ENCODE peak calls at places on chromosomes 4 and X, in four cellular contexts. T is GM12878, N is K562, Y is HepG2. M is an unnamed sample.

GRCh38 chr4:8276358-8277240 is 7.0 kb downstream of the HTRA3 start:
- DNase-seq in T (no peak), N (no peak), Y (no peak), M (no peak)

GRCh38 chrX:7746861-7747260 is 96.1 kb upstream of the VCX start:
- DNase-seq in T (no peak), N (no peak), Y (no peak), M (no peak)

GRCh38 chrX:133335027-133335426 is 80.3 kb downstream of the GPC4 start:
- DNase-seq in T (no peak), N (peak), Y (no peak), M (no peak)

GRCh38 chr4:704198-704891 is 1.3 kb upstream of the PCGF3 start:
- DNase-seq in T (no peak), N (no peak), Y (no peak), M (no peak)

GRCh38 chr4:45946699-45947098 is 177.2 kb downstream of the GABRG1 start:
- DNase-seq in T (no peak), N (no peak), Y (no peak), M (no peak)

GRCh38 chr4:87465739-87466366 is 43.5 kb downstream of the NUDT9 start:
- DNase-seq in T (peak), N (peak), Y (peak), M (no peak)

GRCh38 chrX:94751611-94752010 is 1077.6 kb downstream of the FAM133A start:
- DNase-seq in T (no peak), N (no peak), Y (no peak), M (no peak)

GRCh38 chr4:88158360-88159136 is at the start of gene ABCG2:
- DNase-seq in T (no peak), N (peak), Y (peak), M (peak)

GRCh38 chr4:147689062-147689461 is 5.1 kb upstream of the PRMT9 start:
- DNase-seq in T (no peak), N (no peak), Y (no peak), M (no peak)

GRCh38 chr4:82797048-82797590 is 1.5 kb downstream of the SCD5 start:
- DNase-seq in T (no peak), N (no peak), Y (no peak), M (no peak)

GRCh38 chrX:12894074-12894691 is 12.2 kb upstream of the TLR8 start:
- DNase-seq in T (no peak), N (peak), Y (peak), M (no peak)

GRCh38 chr4:123830920-123831319 is 434.3 kb downstream of the SPRY1 start:
- DNase-seq in T (no peak), N (no peak), Y (no peak), M (no peak)

GRCh38 chr4:71266090-71266794 is 72.6 kb upstream of the SLC4A4 start:
- DNase-seq in T (peak), N (no peak), Y (no peak), M (no peak)

GRCh38 chr4:80071643-80072606 is 1.1 kb downstream of the ANTXR2 start:
- DNase-seq in T (peak), N (peak), Y (peak), M (peak)

GRCh38 chrX:966396-967070 is 245.9 kb downstream of the CRLF2 start:
- DNase-seq in T (no peak), N (no peak), Y (no peak), M (no peak)

GRCh38 chr4:47619691-47620090 is 134.6 kb downstream of the ATP10D start:
- DNase-seq in T (no peak), N (no peak), Y (no peak), M (no peak)

GRCh38 chrX:99184153-99184552 is 1225.9 kb downstream of the PCDH19 start:
- DNase-seq in T (no peak), N (no peak), Y (peak), M (no peak)

GRCh38 chrX:107672955-107673378 is 44.7 kb downstream of the PRPS1 start:
- DNase-seq in T (no peak), N (peak), Y (peak), M (peak)

GRCh38 chr4:150578745-150579470 is 3.0 kb upstream of the MAB21L2 start:
- DNase-seq in T (no peak), N (no peak), Y (no peak), M (no peak)

GRCh38 chr4:37970702-37971101 is 10.5 kb downstream of the PTTG2 start:
- DNase-seq in T (no peak), N (peak), Y (peak), M (no peak)

GRCh38 chr4:118727360-118727759 is 42.2 kb downstream of the METTL14 start:
- DNase-seq in T (no peak), N (no peak), Y (no peak), M (no peak)

GRCh38 chrX:17474892-17475291 is 99.9 kb downstream of the NHS start:
- DNase-seq in T (no peak), N (no peak), Y (no peak), M (no peak)

GRCh38 chr4:184824776-184825393 is 883 bp downstream of the ACSL1 start:
- DNase-seq in T (no peak), N (no peak), Y (no peak), M (no peak)

GRCh38 chrX:68196939-68197791 is 236.1 kb downstream of the OPHN1 start:
- DNase-seq in T (no peak), N (peak), Y (peak), M (peak)

GRCh38 chr4:165055601-165056000 is 1.9 kb downstream of the TRIM75 start:
- DNase-seq in T (no peak), N (no peak), Y (no peak), M (no peak)

GRCh38 chr4:48033825-48034413 is 17.3 kb downstream of the NIPAL1 start:
- DNase-seq in T (no peak), N (peak), Y (peak), M (no peak)

GRCh38 chr4:185651137-185651677 is 115.9 kb upstream of the PDLIM3 start:
- DNase-seq in T (no peak), N (no peak), Y (peak), M (no peak)

GRCh38 chr4:10092481-10093272 is 23.9 kb downstream of the WDR1 start:
- DNase-seq in T (no peak), N (no peak), Y (no peak), M (no peak)

GRCh38 chr4:175702703-175703102 is 109.4 kb downstream of the GPM6A start:
- DNase-seq in T (no peak), N (no peak), Y (no peak), M (no peak)

DNA sequence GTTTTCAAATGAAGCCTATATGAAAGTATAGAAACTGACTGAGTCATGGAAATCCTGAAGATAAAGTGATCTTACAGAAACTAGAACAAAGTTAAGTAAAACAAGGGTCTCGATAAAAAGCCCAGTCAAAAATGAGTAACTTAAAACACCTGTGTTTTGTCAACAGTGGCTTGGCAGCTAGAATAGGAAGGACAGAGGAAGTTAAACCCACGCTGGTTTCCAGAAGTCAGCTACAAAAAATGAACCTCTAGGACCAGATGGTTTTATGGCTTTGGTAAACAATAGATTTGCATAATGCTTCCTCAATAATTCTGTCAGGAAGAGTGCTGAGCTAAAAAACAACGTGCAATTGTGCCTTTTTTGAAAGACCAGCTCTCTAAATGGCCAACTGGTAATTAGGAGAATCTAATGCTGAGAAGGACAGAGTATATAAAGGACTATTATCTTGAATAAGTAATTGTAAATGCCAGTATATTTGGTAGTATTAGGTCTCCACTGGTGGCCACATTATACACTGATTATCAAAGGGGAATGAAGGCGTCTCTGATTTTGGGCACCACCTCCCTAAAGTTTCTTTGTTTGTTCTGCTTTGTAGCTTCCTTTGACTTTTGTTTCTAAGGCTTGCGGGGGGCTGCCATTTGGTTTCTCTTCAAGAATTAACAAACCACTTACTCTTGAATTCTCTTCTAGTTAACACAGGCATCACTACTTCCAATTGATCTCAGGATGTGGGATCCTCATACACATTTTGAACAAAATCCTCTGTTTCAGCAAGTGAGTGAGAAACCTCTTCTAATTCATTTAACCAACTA is 72.2 kb upstream of the PPP3CA start:
- DNase-seq in T (peak), N (no peak), Y (no peak), M (no peak)
- TF ChIP-seq TAF1 in T (no peak), N (no peak), Y (no peak), M (no peak)

GRCh38 chr4:4859010-4859798 is at the start of gene MSX1:
- DNase-seq in T (no peak), N (peak), Y (peak), M (peak)
- TF ChIP-seq POLR2A in T (peak), N (peak), Y (peak), M (peak)

GRCh38 chr4:21882050-21882839 is 66.3 kb downstream of the KCNIP4 start:
- DNase-seq in T (no peak), N (no peak), Y (no peak), M (no peak)
- TF ChIP-seq TAF1 in T (no peak), N (no peak), Y (no peak), M (no peak)

DNA sequence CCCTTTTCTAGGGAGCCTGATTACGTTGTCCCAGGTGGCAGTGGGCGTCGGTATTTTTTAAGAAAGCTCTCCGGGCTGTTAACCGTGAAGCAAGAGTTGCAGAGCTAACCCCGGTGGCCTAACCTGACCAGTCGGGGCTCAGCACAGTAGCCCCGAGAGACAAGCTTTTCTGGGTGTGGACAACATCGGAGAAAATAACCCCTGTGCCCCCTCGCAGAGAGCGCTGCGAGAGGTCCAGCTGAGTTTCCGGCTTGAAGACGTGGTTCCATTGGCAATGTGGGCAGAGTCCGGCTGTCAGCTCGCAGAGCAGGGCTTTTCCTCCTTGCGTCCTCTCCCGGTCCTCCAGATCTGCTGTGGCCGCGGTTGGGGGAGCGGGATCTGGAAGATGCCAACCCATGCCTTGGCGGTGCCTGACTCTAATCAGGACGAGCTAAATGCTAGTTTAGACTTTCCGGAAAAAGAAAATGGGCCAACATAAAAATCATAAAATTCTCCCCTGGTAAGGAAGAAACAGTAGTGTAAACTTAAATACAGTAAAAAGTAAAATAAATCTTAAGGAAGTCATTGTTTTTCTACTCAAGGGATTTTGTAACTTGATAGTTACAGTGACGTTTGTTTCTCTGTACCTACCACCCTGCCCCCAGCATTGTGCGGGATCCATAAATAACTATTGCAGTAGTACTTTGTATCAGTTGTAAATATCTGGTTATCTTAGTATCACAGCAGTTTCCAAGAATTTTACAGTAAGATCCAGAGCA is 603 bp upstream of the PLA2G12A start:
- DNase-seq in T (peak), N (no peak), Y (no peak), M (no peak)
- TF ChIP-seq POLR2A in T (no peak), N (peak), Y (no peak), M (no peak)

GRCh38 chr4:67927251-67927650 is 36.0 kb downstream of the TMPRSS11A start:
- DNase-seq in T (no peak), N (no peak), Y (no peak), M (no peak)

GRCh38 chr4:67928547-67928946 is 34.7 kb downstream of the TMPRSS11A start:
- DNase-seq in T (no peak), N (no peak), Y (no peak), M (no peak)

GRCh38 chr4:67929447-67929846 is 33.8 kb downstream of the TMPRSS11A start:
- DNase-seq in T (no peak), N (no peak), Y (no peak), M (no peak)

GRCh38 chr4:67922697-67923096 is 38.9 kb upstream of the TMPRSS11D start:
- DNase-seq in T (no peak), N (no peak), Y (no peak), M (no peak)

DNA sequence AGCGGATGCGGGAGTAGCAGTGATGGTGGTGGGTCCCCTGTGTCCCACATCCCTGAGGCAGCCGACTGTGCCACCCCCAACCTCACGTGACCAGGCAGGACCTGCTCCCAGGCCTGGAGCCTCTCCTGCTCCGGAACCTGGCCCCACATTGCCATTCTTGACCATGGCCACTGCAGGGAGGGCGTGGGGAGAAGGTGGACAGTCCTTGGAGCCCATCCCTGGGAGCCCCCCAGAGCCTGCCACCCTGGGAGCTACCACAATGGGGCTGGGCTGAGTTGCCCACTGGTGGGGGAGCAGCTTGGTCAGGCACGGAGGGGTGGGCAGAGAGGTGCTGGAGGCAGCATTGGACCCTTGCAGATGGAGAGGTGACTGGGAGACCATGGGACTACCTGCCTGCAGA is 36.8 kb downstream of the TMPRSS11A start:
- DNase-seq in T (no peak), N (no peak), Y (no peak), M (no peak)
- TF ChIP-seq TAF1 in T (no peak), N (no peak), Y (no peak), M (no peak)

M was measured in GM12892.